ENCODE peak calls at places on chromosome 15, in eight cellular contexts. One of them, this sample, is unnamed.

GRCh38 chr15:57667171-57667924 is 39.2 kb upstream of the POLR2M start:
- DNase-seq in H9: no peak
- DNase-seq in endodermal cell: no peak
- DNase-seq in adrenal gland: no peak
- DNase-seq in nephron progenitor cell: no peak
- DNase-seq in RWPE2: no peak
- DNase-seq in cardiac muscle cell: peak; percentile 13
- DNase-seq in cardiac fibroblast: peak; percentile 83
- DNase-seq in this sample: no peak

GRCh38 chr15:58715266-58715917 is 34.1 kb downstream of the ADAM10 start:
- DNase-seq in H9: no peak
- DNase-seq in endodermal cell: no peak
- DNase-seq in adrenal gland: no peak
- DNase-seq in nephron progenitor cell: no peak
- DNase-seq in RWPE2: no peak
- DNase-seq in cardiac muscle cell: no peak
- DNase-seq in cardiac fibroblast: no peak
- DNase-seq in this sample: no peak

GRCh38 chr15:67098768-67099282 is 33.4 kb downstream of the SMAD3 start:
- DNase-seq in H9: no peak
- DNase-seq in endodermal cell: no peak
- DNase-seq in adrenal gland: no peak
- DNase-seq in nephron progenitor cell: no peak
- DNase-seq in RWPE2: no peak
- DNase-seq in cardiac muscle cell: no peak
- DNase-seq in cardiac fibroblast: no peak
- DNase-seq in this sample: no peak

GRCh38 chr15:60790641-60791040 is 311.7 kb upstream of the ICE2 start:
- DNase-seq in H9: no peak
- DNase-seq in endodermal cell: no peak
- DNase-seq in adrenal gland: no peak
- DNase-seq in nephron progenitor cell: no peak
- DNase-seq in RWPE2: no peak
- DNase-seq in cardiac muscle cell: no peak
- DNase-seq in cardiac fibroblast: no peak
- DNase-seq in this sample: no peak

GRCh38 chr15:66734961-66735908 is 33.2 kb downstream of the SMAD6 start:
- DNase-seq in H9: no peak
- DNase-seq in endodermal cell: no peak
- DNase-seq in adrenal gland: no peak
- DNase-seq in nephron progenitor cell: no peak
- DNase-seq in RWPE2: no peak
- DNase-seq in cardiac muscle cell: no peak
- DNase-seq in cardiac fibroblast: no peak
- DNase-seq in this sample: no peak

GRCh38 chr15:69906256-69907185 is 191.2 kb downstream of the TLE3 start:
- DNase-seq in H9: no peak
- DNase-seq in endodermal cell: no peak
- DNase-seq in adrenal gland: no peak
- DNase-seq in nephron progenitor cell: no peak
- DNase-seq in RWPE2: no peak
- DNase-seq in cardiac muscle cell: no peak
- DNase-seq in cardiac fibroblast: no peak
- DNase-seq in this sample: no peak

GRCh38 chr15:26260517-26261133 is 397.5 kb upstream of the ATP10A start:
- DNase-seq in H9: peak; percentile 82
- DNase-seq in endodermal cell: peak; percentile 87
- DNase-seq in adrenal gland: peak; percentile 34
- DNase-seq in nephron progenitor cell: peak; percentile 47
- DNase-seq in RWPE2: no peak
- DNase-seq in cardiac muscle cell: peak; percentile 55
- DNase-seq in cardiac fibroblast: no peak
- DNase-seq in this sample: peak; percentile 58

GRCh38 chr15:40906101-40906946 is 12.1 kb downstream of the VPS18 start:
- DNase-seq in H9: peak; percentile 96
- DNase-seq in endodermal cell: peak; percentile 97
- DNase-seq in adrenal gland: peak; percentile 94
- DNase-seq in nephron progenitor cell: peak; percentile 92
- DNase-seq in RWPE2: peak; percentile 97
- DNase-seq in cardiac muscle cell: peak; percentile 88
- DNase-seq in cardiac fibroblast: peak; percentile 97
- DNase-seq in this sample: peak; percentile 98

GRCh38 chr15:70259030-70259424 is 161.3 kb upstream of the TLE3 start:
- DNase-seq in H9: no peak
- DNase-seq in endodermal cell: no peak
- DNase-seq in adrenal gland: no peak
- DNase-seq in nephron progenitor cell: peak; percentile 45
- DNase-seq in RWPE2: no peak
- DNase-seq in cardiac muscle cell: peak; percentile 74
- DNase-seq in cardiac fibroblast: peak; percentile 73
- DNase-seq in this sample: no peak

GRCh38 chr15:101453123-101454120 is 36.1 kb downstream of the PCSK6 start:
- DNase-seq in H9: no peak
- DNase-seq in endodermal cell: peak; percentile 48
- DNase-seq in adrenal gland: no peak
- DNase-seq in nephron progenitor cell: no peak
- DNase-seq in RWPE2: no peak
- DNase-seq in cardiac muscle cell: no peak
- DNase-seq in cardiac fibroblast: no peak
- DNase-seq in this sample: no peak

GRCh38 chr15:64013179-64014043 is 32.9 kb downstream of the DAPK2 start:
- DNase-seq in H9: no peak
- DNase-seq in endodermal cell: no peak
- DNase-seq in adrenal gland: no peak
- DNase-seq in nephron progenitor cell: no peak
- DNase-seq in RWPE2: no peak
- DNase-seq in cardiac muscle cell: no peak
- DNase-seq in cardiac fibroblast: peak; percentile 26
- DNase-seq in this sample: no peak

GRCh38 chr15:87215100-87215499 is 1041.4 kb downstream of the NTRK3 start:
- DNase-seq in H9: no peak
- DNase-seq in endodermal cell: no peak
- DNase-seq in adrenal gland: no peak
- DNase-seq in nephron progenitor cell: peak; percentile 11
- DNase-seq in RWPE2: no peak
- DNase-seq in cardiac muscle cell: no peak
- DNase-seq in cardiac fibroblast: no peak
- DNase-seq in this sample: no peak

GRCh38 chr15:90837052-90837621 is 31.3 kb upstream of the FURIN start:
- DNase-seq in H9: no peak
- DNase-seq in endodermal cell: no peak
- DNase-seq in adrenal gland: peak; percentile 41
- DNase-seq in nephron progenitor cell: no peak
- DNase-seq in RWPE2: no peak
- DNase-seq in cardiac muscle cell: no peak
- DNase-seq in cardiac fibroblast: no peak
- DNase-seq in this sample: no peak

GRCh38 chr15:33191641-33192040 is 2.9 kb downstream of the FMN1 start:
- DNase-seq in H9: no peak
- DNase-seq in endodermal cell: no peak
- DNase-seq in adrenal gland: no peak
- DNase-seq in nephron progenitor cell: no peak
- DNase-seq in RWPE2: no peak
- DNase-seq in cardiac muscle cell: no peak
- DNase-seq in cardiac fibroblast: no peak
- DNase-seq in this sample: no peak

GRCh38 chr15:74710349-74711094 is 14.7 kb upstream of the EDC3 start:
- DNase-seq in H9: no peak
- DNase-seq in endodermal cell: no peak
- DNase-seq in adrenal gland: no peak
- DNase-seq in nephron progenitor cell: no peak
- DNase-seq in RWPE2: no peak
- DNase-seq in cardiac muscle cell: no peak
- DNase-seq in cardiac fibroblast: no peak
- DNase-seq in this sample: no peak
- TF ChIP-seq CTCF in H9: no peak
- TF ChIP-seq CTCF in endodermal cell: no peak
- TF ChIP-seq CTCF in adrenal gland: no peak
- TF ChIP-seq CTCF in nephron progenitor cell: no peak
- TF ChIP-seq CTCF in RWPE2: no peak
- TF ChIP-seq CTCF in cardiac muscle cell: no peak
- TF ChIP-seq CTCF in cardiac fibroblast: no peak
- TF ChIP-seq CTCF in this sample: no peak

GRCh38 chr15:77499087-77499765 is 78.5 kb downstream of the HMG20A start:
- DNase-seq in H9: no peak
- DNase-seq in endodermal cell: no peak
- DNase-seq in adrenal gland: no peak
- DNase-seq in nephron progenitor cell: no peak
- DNase-seq in RWPE2: no peak
- DNase-seq in cardiac muscle cell: no peak
- DNase-seq in cardiac fibroblast: no peak
- DNase-seq in this sample: no peak

GRCh38 chr15:77496710-77497107 is 76.0 kb downstream of the HMG20A start:
- DNase-seq in H9: peak; percentile 90
- DNase-seq in endodermal cell: peak; percentile 96
- DNase-seq in adrenal gland: peak; percentile 91
- DNase-seq in nephron progenitor cell: peak; percentile 86
- DNase-seq in RWPE2: peak; percentile 83
- DNase-seq in cardiac muscle cell: peak; percentile 78
- DNase-seq in cardiac fibroblast: peak; percentile 99
- DNase-seq in this sample: peak; percentile 90

GRCh38 chr15:77497942-77498361 is 77.3 kb downstream of the HMG20A start:
- DNase-seq in H9: no peak
- DNase-seq in endodermal cell: no peak
- DNase-seq in adrenal gland: no peak
- DNase-seq in nephron progenitor cell: no peak
- DNase-seq in RWPE2: no peak
- DNase-seq in cardiac muscle cell: peak; percentile 76
- DNase-seq in cardiac fibroblast: peak; percentile 61
- DNase-seq in this sample: no peak

GRCh38 chr15:77495806-77496589 is 75.3 kb downstream of the HMG20A start:
- DNase-seq in H9: peak; percentile 63
- DNase-seq in endodermal cell: no peak
- DNase-seq in adrenal gland: no peak
- DNase-seq in nephron progenitor cell: no peak
- DNase-seq in RWPE2: no peak
- DNase-seq in cardiac muscle cell: no peak
- DNase-seq in cardiac fibroblast: peak; percentile 45
- DNase-seq in this sample: peak; percentile 62

DNA sequence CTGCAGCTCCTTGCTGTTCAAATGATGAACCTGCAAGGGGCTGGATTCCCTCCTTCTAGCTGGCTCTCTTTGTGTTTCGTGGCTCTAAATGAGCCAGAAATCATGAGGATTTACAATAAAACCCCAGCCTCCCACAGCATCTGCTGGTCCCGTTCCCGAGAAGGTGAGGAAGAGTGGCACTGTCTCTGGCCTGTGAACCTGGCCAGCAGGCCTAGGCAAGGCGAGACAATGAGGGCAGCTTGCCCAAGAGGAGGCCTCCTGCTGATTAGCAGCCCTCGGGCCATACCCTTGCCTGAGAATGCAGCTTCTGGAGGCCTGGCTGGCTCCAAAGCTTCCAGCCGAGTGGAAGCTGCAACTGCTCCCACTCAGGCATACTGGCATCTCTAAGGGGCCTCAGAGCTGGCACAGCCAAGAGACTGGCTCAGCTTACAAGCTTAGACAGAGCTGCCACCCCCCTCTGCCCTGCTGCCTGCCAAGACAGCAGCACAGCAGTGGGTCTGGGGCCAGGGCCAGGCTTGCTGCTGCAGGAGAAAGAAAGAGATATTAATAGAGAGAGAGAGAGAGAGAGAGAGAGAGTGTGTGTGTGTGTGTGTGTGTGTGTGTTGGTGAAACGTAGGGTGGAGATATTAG is 76.5 kb downstream of the HMG20A start:
- DNase-seq in H9: peak; percentile 64
- DNase-seq in endodermal cell: peak; percentile 73
- DNase-seq in adrenal gland: peak; percentile 52
- DNase-seq in nephron progenitor cell: no peak
- DNase-seq in RWPE2: no peak
- DNase-seq in cardiac muscle cell: peak; percentile 35
- DNase-seq in cardiac fibroblast: peak; percentile 91
- DNase-seq in this sample: no peak
- TF ChIP-seq CTCF in H9: peak; percentile 17
- TF ChIP-seq CTCF in endodermal cell: peak; percentile 28
- TF ChIP-seq CTCF in adrenal gland: no peak
- TF ChIP-seq CTCF in nephron progenitor cell: no peak
- TF ChIP-seq CTCF in RWPE2: peak; percentile 79
- TF ChIP-seq CTCF in cardiac muscle cell: no peak
- TF ChIP-seq CTCF in cardiac fibroblast: no peak
- TF ChIP-seq CTCF in this sample: peak; percentile 8

GRCh38 chr15:74977599-74977998 is 17.8 kb upstream of the SCAMP5 start:
- DNase-seq in H9: no peak
- DNase-seq in endodermal cell: no peak
- DNase-seq in adrenal gland: no peak
- DNase-seq in nephron progenitor cell: no peak
- DNase-seq in RWPE2: no peak
- DNase-seq in cardiac muscle cell: no peak
- DNase-seq in cardiac fibroblast: no peak
- DNase-seq in this sample: no peak

GRCh38 chr15:74978503-74978902 is 16.9 kb upstream of the SCAMP5 start:
- DNase-seq in H9: no peak
- DNase-seq in endodermal cell: no peak
- DNase-seq in adrenal gland: peak; percentile 73
- DNase-seq in nephron progenitor cell: no peak
- DNase-seq in RWPE2: no peak
- DNase-seq in cardiac muscle cell: no peak
- DNase-seq in cardiac fibroblast: no peak
- DNase-seq in this sample: no peak

GRCh38 chr15:74978077-74978476 is 17.3 kb upstream of the SCAMP5 start:
- DNase-seq in H9: no peak
- DNase-seq in endodermal cell: no peak
- DNase-seq in adrenal gland: no peak
- DNase-seq in nephron progenitor cell: no peak
- DNase-seq in RWPE2: no peak
- DNase-seq in cardiac muscle cell: no peak
- DNase-seq in cardiac fibroblast: no peak
- DNase-seq in this sample: no peak

DNA sequence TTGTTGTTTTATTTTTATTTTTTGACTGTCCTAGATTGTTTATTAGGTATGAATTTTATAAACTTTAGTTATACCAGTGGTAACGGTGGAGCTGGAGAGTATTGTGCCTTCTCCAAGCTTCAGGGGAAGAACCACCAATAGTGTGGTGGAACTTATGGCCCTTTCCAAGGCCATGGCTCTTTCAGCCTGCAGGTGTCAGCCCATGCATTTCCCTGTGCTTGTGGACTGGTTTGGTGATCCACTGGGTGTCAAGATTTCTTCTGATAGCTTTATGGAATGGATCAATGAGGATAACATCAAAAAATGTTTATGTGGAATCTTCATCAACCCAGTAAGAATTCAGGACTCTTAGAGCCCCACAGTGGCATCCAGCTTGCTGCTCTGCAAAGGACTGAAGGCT is 19.2 kb upstream of the SCAMP5 start:
- DNase-seq in H9: no peak
- DNase-seq in endodermal cell: no peak
- DNase-seq in adrenal gland: no peak
- DNase-seq in nephron progenitor cell: no peak
- DNase-seq in RWPE2: no peak
- DNase-seq in cardiac muscle cell: no peak
- DNase-seq in cardiac fibroblast: no peak
- DNase-seq in this sample: no peak
- TF ChIP-seq CTCF in H9: peak; percentile 29
- TF ChIP-seq CTCF in endodermal cell: peak; percentile 50
- TF ChIP-seq CTCF in adrenal gland: no peak
- TF ChIP-seq CTCF in nephron progenitor cell: no peak
- TF ChIP-seq CTCF in RWPE2: peak; percentile 24
- TF ChIP-seq CTCF in cardiac muscle cell: no peak
- TF ChIP-seq CTCF in cardiac fibroblast: no peak
- TF ChIP-seq CTCF in this sample: no peak

GRCh38 chr15:79007066-79007465 is 62.2 kb upstream of the CTSH start:
- DNase-seq in H9: peak; percentile 83
- DNase-seq in endodermal cell: peak; percentile 94
- DNase-seq in adrenal gland: peak; percentile 59
- DNase-seq in nephron progenitor cell: peak; percentile 72
- DNase-seq in RWPE2: no peak
- DNase-seq in cardiac muscle cell: peak; percentile 82
- DNase-seq in cardiac fibroblast: peak; percentile 66
- DNase-seq in this sample: peak; percentile 82
- TF ChIP-seq CTCF in H9: peak; percentile 95
- TF ChIP-seq CTCF in endodermal cell: peak; percentile 93
- TF ChIP-seq CTCF in adrenal gland: peak; percentile 54
- TF ChIP-seq CTCF in nephron progenitor cell: peak; percentile 65
- TF ChIP-seq CTCF in RWPE2: peak; percentile 44
- TF ChIP-seq CTCF in cardiac muscle cell: peak; percentile 68
- TF ChIP-seq CTCF in cardiac fibroblast: peak; percentile 41
- TF ChIP-seq CTCF in this sample: peak; percentile 49

This sample was measured in endothelial cell.